ENCODE peak calls at places on chromosome 7, in five cellular contexts. X is heart right ventricle; S is NT2/D1; K is CD8-positive, alpha-beta T cell; I is thoracic aorta. R is an unnamed sample.

GRCh38 chr7:4706384-4707032 is 24.4 kb downstream of the FOXK1 start:
- DNase-seq in X (no peak), S (no peak), K (no peak), I (no peak), R (peak; percentile 75)

GRCh38 chr7:99194301-99194700 is 13.6 kb downstream of the KPNA7 start:
- DNase-seq in X (no peak), S (no peak), K (no peak), I (no peak), R (no peak)

GRCh38 chr7:43905954-43906326 is 456 bp downstream of the URGCP start:
- DNase-seq in X (peak; percentile 32), S (no peak), K (no peak), I (no peak), R (peak; percentile 85)

GRCh38 chr7:116145245-116145852 is 65.0 kb upstream of the TES start:
- DNase-seq in X (no peak), S (no peak), K (no peak), I (no peak), R (no peak)

GRCh38 chr7:71613316-71613715 is 481.4 kb downstream of the GALNT17 start:
- DNase-seq in X (no peak), S (no peak), K (no peak), I (no peak), R (no peak)

GRCh38 chr7:128744366-128744905 is 5.3 kb downstream of the CALU start:
- DNase-seq in X (no peak), S (no peak), K (no peak), I (no peak), R (no peak)

GRCh38 chr7:50448823-50449222 is 1.3 kb downstream of the FIGNL1 start:
- DNase-seq in X (no peak), S (no peak), K (no peak), I (no peak), R (no peak)

GRCh38 chr7:123148813-123149212 is 51.0 kb downstream of the SLC13A1 start:
- DNase-seq in X (no peak), S (no peak), K (no peak), I (no peak), R (no peak)

GRCh38 chr7:154587812-154588211 is 415.1 kb downstream of the PAXIP1 start:
- DNase-seq in X (no peak), S (no peak), K (no peak), I (no peak), R (no peak)

GRCh38 chr7:99953649-99954048 is 22.2 kb downstream of the AZGP1 start:
- DNase-seq in X (no peak), S (no peak), K (no peak), I (no peak), R (no peak)

GRCh38 chr7:135768990-135769389 is 20.4 kb upstream of the FAM180A start:
- DNase-seq in X (peak; percentile 36), S (no peak), K (no peak), I (no peak), R (no peak)

GRCh38 chr7:7235347-7235746 is 53.0 kb downstream of the C1GALT1 start:
- DNase-seq in X (no peak), S (no peak), K (no peak), I (no peak), R (no peak)

GRCh38 chr7:74183142-74183541 is 9.0 kb downstream of the EIF4H start:
- DNase-seq in X (no peak), S (no peak), K (no peak), I (no peak), R (no peak)

DNA sequence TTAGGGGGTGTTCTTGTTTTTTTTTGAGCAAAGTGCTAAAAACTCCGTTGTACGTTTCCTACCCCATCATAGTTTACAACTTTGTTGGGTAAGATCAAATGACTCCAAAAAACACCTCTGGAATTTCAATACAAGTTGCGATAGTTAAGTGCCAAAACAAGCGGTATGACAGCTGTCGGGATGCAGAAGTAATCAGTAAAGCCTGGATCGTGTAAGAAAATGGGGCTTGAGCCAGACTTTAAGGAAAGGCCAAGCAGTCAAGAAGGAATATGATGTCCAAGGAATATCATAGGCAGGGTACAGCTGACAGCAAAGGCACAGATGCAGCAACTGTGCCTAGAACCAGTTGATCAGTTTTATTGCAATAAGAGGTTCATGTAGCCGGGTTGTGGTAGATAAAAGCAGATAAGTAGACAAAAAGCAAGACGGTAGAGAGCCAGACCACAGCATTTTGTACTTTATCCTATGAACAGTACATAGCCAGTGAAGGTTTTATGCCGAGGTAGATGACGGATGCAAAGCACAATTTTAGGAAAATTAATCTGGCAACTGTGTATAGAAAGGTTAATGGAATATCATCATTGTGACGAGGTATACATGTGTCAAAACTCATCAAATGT is 45.5 kb downstream of the UBE2H start:
- DNase-seq in X (no peak), S (no peak), K (no peak), I (no peak), R (no peak)
- H3K36me3 ChIP-seq in X (no peaks in the 10 kb centered on the region), S (peaks cover 22% of the 10 kb centered on the region), K (no peaks in the 10 kb centered on the region), I (peaks cover 7% of the 10 kb centered on the region), R (no peaks in the 10 kb centered on the region)

GRCh38 chr7:18597759-18598158 is 102.2 kb downstream of the HDAC9 start:
- DNase-seq in X (no peak), S (no peak), K (no peak), I (no peak), R (no peak)
- H3K36me3 ChIP-seq in X (no peaks in the 10 kb centered on the region), S (peaks cover 6% of the 10 kb centered on the region), K (no peaks in the 10 kb centered on the region), I (peaks cover 19% of the 10 kb centered on the region), R (no peaks in the 10 kb centered on the region)

GRCh38 chr7:108380527-108380926 is 75.7 kb downstream of the NRCAM start:
- DNase-seq in X (no peak), S (no peak), K (no peak), I (no peak), R (no peak)

GRCh38 chr7:108385834-108386422 is 70.3 kb downstream of the NRCAM start:
- DNase-seq in X (no peak), S (no peak), K (no peak), I (no peak), R (no peak)

GRCh38 chr7:108382932-108383331 is 73.3 kb downstream of the NRCAM start:
- DNase-seq in X (no peak), S (no peak), K (no peak), I (no peak), R (no peak)

GRCh38 chr7:108384721-108385483 is 71.3 kb downstream of the NRCAM start:
- DNase-seq in X (no peak), S (no peak), K (no peak), I (no peak), R (peak; percentile 35)
- H3K36me3 ChIP-seq in X (no peaks in the 10 kb centered on the region), S (no peaks in the 10 kb centered on the region), K (no peaks in the 10 kb centered on the region), I (no peaks in the 10 kb centered on the region), R (no peaks in the 10 kb centered on the region)

GRCh38 chr7:30633223-30633622 is 38.5 kb downstream of the GARS1 start:
- DNase-seq in X (no peak), S (no peak), K (no peak), I (no peak), R (no peak)

GRCh38 chr7:30635798-30636197 is 41.1 kb downstream of the GARS1 start:
- DNase-seq in X (no peak), S (no peak), K (no peak), I (no peak), R (no peak)

GRCh38 chr7:30634634-30635201 is 40.0 kb downstream of the GARS1 start:
- DNase-seq in X (no peak), S (no peak), K (no peak), I (no peak), R (no peak)

GRCh38 chr7:30630986-30631385 is 36.3 kb downstream of the GARS1 start:
- DNase-seq in X (no peak), S (no peak), K (no peak), I (no peak), R (no peak)

DNA sequence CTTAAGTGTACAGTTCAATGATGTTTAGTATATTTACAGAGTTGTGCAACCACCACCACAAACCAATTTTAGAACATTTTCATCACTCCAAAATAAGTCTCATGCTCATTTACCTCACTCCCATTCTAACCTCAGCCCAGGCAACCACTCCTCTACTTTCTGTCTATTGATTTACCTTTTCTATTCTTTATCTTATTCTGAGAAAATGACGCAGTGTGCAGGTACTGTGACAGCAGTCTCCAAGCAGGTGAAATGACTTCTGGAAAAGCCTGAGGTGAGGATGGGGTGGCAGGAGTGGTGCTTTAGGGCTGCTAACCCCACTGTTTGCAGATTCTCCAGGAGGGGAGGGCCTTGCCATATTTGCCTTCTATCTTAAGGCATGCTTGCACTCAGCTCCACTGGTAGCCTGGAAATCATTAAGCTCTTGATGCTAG is 39.5 kb downstream of the GARS1 start:
- DNase-seq in X (no peak), S (no peak), K (no peak), I (no peak), R (no peak)
- H3K36me3 ChIP-seq in X (no peaks in the 10 kb centered on the region), S (peaks cover 67% of the 10 kb centered on the region), K (peaks cover 26% of the 10 kb centered on the region), I (peaks cover 37% of the 10 kb centered on the region), R (peaks cover 32% of the 10 kb centered on the region)

DNA sequence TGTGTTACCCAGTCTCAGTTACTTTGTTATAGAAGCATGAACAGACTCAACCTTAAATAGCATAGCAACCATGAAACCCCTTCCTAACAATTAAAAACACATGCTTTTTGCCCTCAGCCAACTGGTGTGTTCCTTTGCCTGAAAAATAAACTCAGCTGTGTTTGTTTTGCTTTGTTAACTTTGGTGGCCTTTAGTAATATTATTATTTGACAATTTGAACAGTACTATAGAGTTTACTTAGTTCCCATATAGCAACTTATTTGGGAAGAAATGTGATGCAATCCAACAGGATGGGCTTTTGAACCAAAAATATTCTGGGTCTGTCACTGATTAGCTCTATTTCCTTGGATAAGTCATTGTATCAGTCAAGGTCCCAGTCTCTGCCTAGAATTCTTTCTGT is 22.5 kb upstream of the MKLN1 start:
- DNase-seq in X (no peak), S (no peak), K (no peak), I (no peak), R (no peak)
- H3K36me3 ChIP-seq in X (no peaks in the 10 kb centered on the region), S (no peaks in the 10 kb centered on the region), K (no peaks in the 10 kb centered on the region), I (no peaks in the 10 kb centered on the region), R (no peaks in the 10 kb centered on the region)

GRCh38 chr7:2437136-2437535 is 33.7 kb downstream of the CHST12 start:
- DNase-seq in X (no peak), S (no peak), K (no peak), I (no peak), R (peak; percentile 51)

GRCh38 chr7:2431260-2431867 is 28.0 kb downstream of the CHST12 start:
- DNase-seq in X (no peak), S (no peak), K (peak; percentile 16), I (no peak), R (peak; percentile 89)

GRCh38 chr7:2433713-2434550 is 30.5 kb downstream of the CHST12 start:
- DNase-seq in X (no peak), S (no peak), K (no peak), I (no peak), R (peak; percentile 39)

GRCh38 chr7:2436341-2437104 is 33.1 kb downstream of the CHST12 start:
- DNase-seq in X (no peak), S (no peak), K (no peak), I (no peak), R (peak; percentile 51)

GRCh38 chr7:2432910-2433712 is 29.7 kb downstream of the CHST12 start:
- DNase-seq in X (no peak), S (no peak), K (no peak), I (no peak), R (peak; percentile 45)
- H3K36me3 ChIP-seq in X (peaks cover 9% of the 10 kb centered on the region), S (peaks cover 53% of the 10 kb centered on the region), K (peaks cover 7% of the 10 kb centered on the region), I (peaks cover 18% of the 10 kb centered on the region), R (peaks cover 3% of the 10 kb centered on the region)

R was measured in H7.